ENCODE peak calls at places on chromosome 5, in eight cellular contexts. One of them, this sample, is unnamed.

GRCh38 chr5:2176581-2176980 is 293.9 kb upstream of the IRX4 start:
- DNase-seq in T-helper 22 cell: no peak
- DNase-seq in naive thymus-derived CD4-positive, alpha-beta T cell: no peak
- DNase-seq in stomach: no peak
- DNase-seq in activated CD4-positive, alpha-beta T cell treated with anti-CD3 and anti-CD28 coated beads for 48 hours: no peak
- DNase-seq in glomerular endothelial cell: no peak
- DNase-seq in psoas muscle: no peak
- DNase-seq in central memory CD4-positive, alpha-beta T cell: no peak
- DNase-seq in this sample: no peak

GRCh38 chr5:97163360-97163764 is 19.7 kb downstream of the RIOK2 start:
- DNase-seq in glomerular endothelial cell: no peak
- DNase-seq in T-helper 22 cell: no peak
- DNase-seq in activated CD4-positive, alpha-beta T cell treated with anti-CD3 and anti-CD28 coated beads for 48 hours: no peak
- DNase-seq in psoas muscle: no peak
- DNase-seq in central memory CD4-positive, alpha-beta T cell: peak; percentile 19
- DNase-seq in stomach: no peak
- DNase-seq in naive thymus-derived CD4-positive, alpha-beta T cell: no peak
- DNase-seq in this sample: peak; percentile 20

GRCh38 chr5:17305964-17306725 is 88.7 kb downstream of the BASP1 start:
- DNase-seq in central memory CD4-positive, alpha-beta T cell: no peak
- DNase-seq in stomach: peak; percentile 70
- DNase-seq in naive thymus-derived CD4-positive, alpha-beta T cell: no peak
- DNase-seq in glomerular endothelial cell: no peak
- DNase-seq in T-helper 22 cell: no peak
- DNase-seq in activated CD4-positive, alpha-beta T cell treated with anti-CD3 and anti-CD28 coated beads for 48 hours: no peak
- DNase-seq in psoas muscle: no peak
- DNase-seq in this sample: peak; percentile 77

GRCh38 chr5:17169507-17169906 is 47.9 kb upstream of the BASP1 start:
- DNase-seq in psoas muscle: no peak
- DNase-seq in stomach: no peak
- DNase-seq in activated CD4-positive, alpha-beta T cell treated with anti-CD3 and anti-CD28 coated beads for 48 hours: no peak
- DNase-seq in central memory CD4-positive, alpha-beta T cell: no peak
- DNase-seq in T-helper 22 cell: no peak
- DNase-seq in glomerular endothelial cell: no peak
- DNase-seq in naive thymus-derived CD4-positive, alpha-beta T cell: no peak
- DNase-seq in this sample: peak; percentile 91

GRCh38 chr5:173243808-173244305 is 8.9 kb upstream of the NKX2-5 start:
- DNase-seq in naive thymus-derived CD4-positive, alpha-beta T cell: no peak
- DNase-seq in stomach: no peak
- DNase-seq in T-helper 22 cell: no peak
- DNase-seq in glomerular endothelial cell: no peak
- DNase-seq in psoas muscle: no peak
- DNase-seq in activated CD4-positive, alpha-beta T cell treated with anti-CD3 and anti-CD28 coated beads for 48 hours: no peak
- DNase-seq in central memory CD4-positive, alpha-beta T cell: no peak
- DNase-seq in this sample: no peak

GRCh38 chr5:90473321-90474234 is 993 bp downstream of the MBLAC2 start:
- DNase-seq in central memory CD4-positive, alpha-beta T cell: peak; percentile 10
- DNase-seq in activated CD4-positive, alpha-beta T cell treated with anti-CD3 and anti-CD28 coated beads for 48 hours: peak; percentile 40
- DNase-seq in T-helper 22 cell: peak; percentile 7
- DNase-seq in stomach: no peak
- DNase-seq in psoas muscle: peak; percentile 47
- DNase-seq in glomerular endothelial cell: no peak
- DNase-seq in naive thymus-derived CD4-positive, alpha-beta T cell: peak; percentile 23
- DNase-seq in this sample: no peak

GRCh38 chr5:119453045-119453383 is 717 bp downstream of the HSD17B4 start:
- DNase-seq in glomerular endothelial cell: no peak
- DNase-seq in T-helper 22 cell: no peak
- DNase-seq in naive thymus-derived CD4-positive, alpha-beta T cell: no peak
- DNase-seq in activated CD4-positive, alpha-beta T cell treated with anti-CD3 and anti-CD28 coated beads for 48 hours: no peak
- DNase-seq in stomach: peak; percentile 56
- DNase-seq in psoas muscle: no peak
- DNase-seq in central memory CD4-positive, alpha-beta T cell: no peak
- DNase-seq in this sample: peak; percentile 30

GRCh38 chr5:127959152-127959764 is 124.3 kb upstream of the SLC12A2 start:
- DNase-seq in central memory CD4-positive, alpha-beta T cell: no peak
- DNase-seq in naive thymus-derived CD4-positive, alpha-beta T cell: no peak
- DNase-seq in psoas muscle: peak; percentile 57
- DNase-seq in glomerular endothelial cell: no peak
- DNase-seq in stomach: peak; percentile 70
- DNase-seq in T-helper 22 cell: no peak
- DNase-seq in activated CD4-positive, alpha-beta T cell treated with anti-CD3 and anti-CD28 coated beads for 48 hours: peak; percentile 9
- DNase-seq in this sample: peak; percentile 62

GRCh38 chr5:41641621-41642020 is 131.2 kb upstream of the PLCXD3 start:
- DNase-seq in T-helper 22 cell: no peak
- DNase-seq in glomerular endothelial cell: no peak
- DNase-seq in stomach: no peak
- DNase-seq in central memory CD4-positive, alpha-beta T cell: no peak
- DNase-seq in activated CD4-positive, alpha-beta T cell treated with anti-CD3 and anti-CD28 coated beads for 48 hours: no peak
- DNase-seq in naive thymus-derived CD4-positive, alpha-beta T cell: no peak
- DNase-seq in psoas muscle: no peak
- DNase-seq in this sample: no peak

GRCh38 chr5:96648598-96648997 is 13.6 kb upstream of the CAST start:
- DNase-seq in glomerular endothelial cell: no peak
- DNase-seq in psoas muscle: no peak
- DNase-seq in stomach: no peak
- DNase-seq in central memory CD4-positive, alpha-beta T cell: no peak
- DNase-seq in naive thymus-derived CD4-positive, alpha-beta T cell: no peak
- DNase-seq in T-helper 22 cell: no peak
- DNase-seq in activated CD4-positive, alpha-beta T cell treated with anti-CD3 and anti-CD28 coated beads for 48 hours: no peak
- DNase-seq in this sample: peak; percentile 82

GRCh38 chr5:96120120-96120519 is 158.5 kb upstream of the ELL2 start:
- DNase-seq in stomach: no peak
- DNase-seq in psoas muscle: no peak
- DNase-seq in T-helper 22 cell: no peak
- DNase-seq in glomerular endothelial cell: no peak
- DNase-seq in central memory CD4-positive, alpha-beta T cell: no peak
- DNase-seq in naive thymus-derived CD4-positive, alpha-beta T cell: no peak
- DNase-seq in activated CD4-positive, alpha-beta T cell treated with anti-CD3 and anti-CD28 coated beads for 48 hours: no peak
- DNase-seq in this sample: no peak

GRCh38 chr5:106658150-106658549 is 1012.6 kb downstream of the EFNA5 start:
- DNase-seq in stomach: no peak
- DNase-seq in central memory CD4-positive, alpha-beta T cell: no peak
- DNase-seq in activated CD4-positive, alpha-beta T cell treated with anti-CD3 and anti-CD28 coated beads for 48 hours: no peak
- DNase-seq in glomerular endothelial cell: no peak
- DNase-seq in naive thymus-derived CD4-positive, alpha-beta T cell: no peak
- DNase-seq in psoas muscle: no peak
- DNase-seq in T-helper 22 cell: no peak
- DNase-seq in this sample: no peak

GRCh38 chr5:127254729-127255284 is 35.8 kb upstream of the MEGF10 start:
- DNase-seq in naive thymus-derived CD4-positive, alpha-beta T cell: no peak
- DNase-seq in psoas muscle: no peak
- DNase-seq in glomerular endothelial cell: no peak
- DNase-seq in T-helper 22 cell: no peak
- DNase-seq in stomach: no peak
- DNase-seq in activated CD4-positive, alpha-beta T cell treated with anti-CD3 and anti-CD28 coated beads for 48 hours: no peak
- DNase-seq in central memory CD4-positive, alpha-beta T cell: no peak
- DNase-seq in this sample: peak; percentile 17

GRCh38 chr5:1926471-1927341 is 44.0 kb upstream of the IRX4 start:
- DNase-seq in glomerular endothelial cell: no peak
- DNase-seq in stomach: no peak
- DNase-seq in psoas muscle: no peak
- DNase-seq in activated CD4-positive, alpha-beta T cell treated with anti-CD3 and anti-CD28 coated beads for 48 hours: no peak
- DNase-seq in T-helper 22 cell: no peak
- DNase-seq in central memory CD4-positive, alpha-beta T cell: no peak
- DNase-seq in naive thymus-derived CD4-positive, alpha-beta T cell: no peak
- DNase-seq in this sample: no peak